ENCODE peak calls at places on chromosomes 2 and 18, in five cellular contexts. H is left colon, L is choroid plexus epithelial cell, Z is cardiac fibroblast, S is transverse colon. O is an unnamed sample.

GRCh38 chr2:145710303-145710702 is 1190.4 kb upstream of the ZEB2 start:
- DNase-seq in H (no peak), L (no peak), Z (no peak), S (no peak), O (no peak)

GRCh38 chr2:99602475-99602874 is 112.7 kb upstream of the REV1 start:
- DNase-seq in H (no peak), L (peak), Z (peak), S (no peak), O (no peak)

GRCh38 chr2:156437272-156437671 is 1.1 kb downstream of the GPD2 start:
- DNase-seq in H (peak), L (peak), Z (peak), S (peak), O (no peak)

GRCh38 chr2:165376571-165376975 is 92.9 kb upstream of the CSRNP3 start:
- DNase-seq in H (no peak), L (no peak), Z (no peak), S (no peak), O (no peak)

GRCh38 chr2:23433282-23433681 is 48.3 kb downstream of the KLHL29 start:
- DNase-seq in H (no peak), L (no peak), Z (no peak), S (no peak), O (no peak)

GRCh38 chr2:167963899-167964649 is 283.3 kb downstream of the STK39 start:
- DNase-seq in H (no peak), L (no peak), Z (no peak), S (no peak), O (no peak)

GRCh38 chr2:9800639-9800974 is 42.7 kb upstream of the TAF1B start:
- DNase-seq in H (no peak), L (no peak), Z (no peak), S (no peak), O (no peak)

GRCh38 chr2:231673348-231673770 is 35.0 kb upstream of the PTMA start:
- DNase-seq in H (peak), L (peak), Z (peak), S (peak), O (no peak)

GRCh38 chr2:43348904-43349725 is 122.7 kb upstream of the ZFP36L2 start:
- DNase-seq in H (no peak), L (no peak), Z (no peak), S (no peak), O (no peak)

GRCh38 chr2:157329524-157329923 is 3.9 kb upstream of the ERMN start:
- DNase-seq in H (peak), L (no peak), Z (no peak), S (peak), O (no peak)

GRCh38 chr2:170824526-170825015 is 7.9 kb downstream of the GAD1 start:
- DNase-seq in H (no peak), L (no peak), Z (no peak), S (no peak), O (no peak)

GRCh38 chr2:172927381-172928357 is 148.0 kb upstream of the MAP3K20 start:
- DNase-seq in H (no peak), L (peak), Z (peak), S (no peak), O (no peak)

GRCh38 chr2:173828189-173829157 is 136.7 kb downstream of the SP3 start:
- DNase-seq in H (no peak), L (no peak), Z (peak), S (peak), O (no peak)

GRCh38 chr2:165417009-165417408 is 52.5 kb upstream of the CSRNP3 start:
- DNase-seq in H (no peak), L (no peak), Z (no peak), S (no peak), O (no peak)

GRCh38 chr18:68991281-68991680 is 193.4 kb downstream of the CCDC102B start:
- DNase-seq in H (no peak), L (peak), Z (peak), S (no peak), O (no peak)

GRCh38 chr2:54871457-54872103 is 148.1 kb downstream of the EML6 start:
- DNase-seq in H (no peak), L (peak), Z (no peak), S (no peak), O (no peak)

GRCh38 chr2:219230201-219230540 is 565 bp downstream of the ANKZF1 start:
- DNase-seq in H (peak), L (peak), Z (peak), S (peak), O (no peak)

GRCh38 chr18:23257686-23258565 is 122.6 kb downstream of the CABLES1 start:
- DNase-seq in H (no peak), L (peak), Z (peak), S (no peak), O (no peak)

GRCh38 chr2:189661957-189662321 is 680 bp downstream of the ASNSD1 start:
- DNase-seq in H (no peak), L (no peak), Z (no peak), S (no peak), O (no peak)

GRCh38 chr2:155035246-155035645 is 336.8 kb downstream of the KCNJ3 start:
- DNase-seq in H (no peak), L (no peak), Z (no peak), S (no peak), O (no peak)

GRCh38 chr2:193584001-193584400 is 1389.3 kb upstream of the TMEFF2 start:
- DNase-seq in H (no peak), L (peak), Z (no peak), S (no peak), O (no peak)

GRCh38 chr2:211879323-211879722 is 659.3 kb downstream of the ERBB4 start:
- DNase-seq in H (no peak), L (peak), Z (no peak), S (no peak), O (no peak)

GRCh38 chr2:62844311-62845090 is 139.0 kb downstream of the EHBP1 start:
- DNase-seq in H (no peak), L (peak), Z (no peak), S (no peak), O (no peak)

GRCh38 chr18:13222371-13223281 is 4.1 kb downstream of the LDLRAD4 start:
- DNase-seq in H (peak), L (peak), Z (peak), S (peak), O (no peak)

GRCh38 chr2:217445726-217446125 is 557.1 kb downstream of the TNS1 start:
- DNase-seq in H (no peak), L (no peak), Z (peak), S (no peak), O (no peak)

GRCh38 chr18:79789901-79790885 is 7.5 kb upstream of the KCNG2 start:
- DNase-seq in H (peak), L (peak), Z (no peak), S (no peak), O (no peak)

GRCh38 chr2:61471905-61472805 is 1.3 kb upstream of the USP34 start:
- DNase-seq in H (peak), L (peak), Z (peak), S (peak), O (peak)

GRCh38 chr2:134120160-134120717 is 133.6 kb upstream of the MGAT5 start:
- DNase-seq in H (no peak), L (no peak), Z (no peak), S (no peak), O (peak)

GRCh38 chr2:164706522-164706921 is 85.2 kb upstream of the GRB14 start:
- DNase-seq in H (no peak), L (peak), Z (peak), S (no peak), O (no peak)

GRCh38 chr2:160984426-160985077 is 175.7 kb upstream of the TANK start:
- DNase-seq in H (no peak), L (peak), Z (peak), S (no peak), O (no peak)

GRCh38 chr2:75698928-75699327 is 11.8 kb downstream of the GCFC2 start:
- DNase-seq in H (no peak), L (peak), Z (no peak), S (no peak), O (no peak)

GRCh38 chr18:74468547-74469014 is 11.5 kb upstream of the DIPK1C start:
- DNase-seq in H (no peak), L (no peak), Z (peak), S (no peak), O (no peak)

GRCh38 chr18:61543518-61543917 is 210.3 kb downstream of the CDH20 start:
- DNase-seq in H (no peak), L (no peak), Z (no peak), S (no peak), O (no peak)

GRCh38 chr2:17621781-17622180 is 81.3 kb downstream of the VSNL1 start:
- DNase-seq in H (no peak), L (peak), Z (peak), S (no peak), O (no peak)

GRCh38 chr2:170822885-170823799 is 6.5 kb downstream of the GAD1 start:
- DNase-seq in H (no peak), L (no peak), Z (no peak), S (no peak), O (no peak)

GRCh38 chr2:134269986-134270735 is 16.3 kb downstream of the MGAT5 start:
- DNase-seq in H (no peak), L (no peak), Z (no peak), S (no peak), O (no peak)

GRCh38 chr2:138104071-138104470 is 139.8 kb downstream of the HNMT start:
- DNase-seq in H (no peak), L (no peak), Z (no peak), S (no peak), O (no peak)

GRCh38 chr2:188997276-188997675 is 23.1 kb downstream of the COL3A1 start:
- DNase-seq in H (no peak), L (peak), Z (peak), S (no peak), O (no peak)

GRCh38 chr2:237180987-237181386 is 95.3 kb downstream of the COPS8 start:
- DNase-seq in H (no peak), L (no peak), Z (no peak), S (no peak), O (no peak)